ENCODE peak calls at places on chromosomes 3 and 15, in four cellular contexts. Q is brain microvascular endothelial cell, U is tibial nerve, F is heart left ventricle. N is an unnamed sample.
A peak's percentile ranks its signal among the peaks of the same experiment; 100 is the strongest.

GRCh38 chr15:73781038-73781925 is 28.1 kb upstream of the INSYN1 start:
- DNase-seq in Q (peak; percentile 32), U (no peak), F (no peak), N (peak; percentile 16)

GRCh38 chr3:175111036-175111435 is 251.9 kb downstream of the NAALADL2 start:
- DNase-seq in Q (peak; percentile 40), U (no peak), F (no peak), N (peak; percentile 55)

GRCh38 chr15:64712353-64712752 is 63.0 kb downstream of the RBPMS2 start:
- DNase-seq in Q (no peak), U (no peak), F (no peak), N (no peak)

GRCh38 chr3:147361671-147362420 is 44.5 kb downstream of the ZIC4 start:
- DNase-seq in Q (peak; percentile 16), U (peak; percentile 25), F (no peak), N (no peak)

GRCh38 chr15:101439920-101440319 is 49.6 kb downstream of the PCSK6 start:
- DNase-seq in Q (no peak), U (no peak), F (no peak), N (peak; percentile 77)

GRCh38 chr15:68924866-68925599 is 5.3 kb upstream of the SPESP1 start:
- DNase-seq in Q (peak; percentile 78), U (peak; percentile 69), F (peak; percentile 66), N (peak; percentile 76)

GRCh38 chr3:139533781-139534443 is 5.6 kb downstream of the RBP1 start:
- DNase-seq in Q (peak; percentile 92), U (no peak), F (peak; percentile 36), N (peak; percentile 81)

GRCh38 chr3:118936811-118937210 is 97.8 kb downstream of the IGSF11 start:
- DNase-seq in Q (no peak), U (no peak), F (no peak), N (no peak)

GRCh38 chr3:13260259-13261103 is 159.6 kb downstream of the NUP210 start:
- DNase-seq in Q (no peak), U (no peak), F (no peak), N (no peak)
- TF ChIP-seq CTCF in Q (peak; percentile 21), U (no peak), F (no peak), N (no peak)

GRCh38 chr15:76190767-76191538 is 120.3 kb downstream of the ETFA start:
- DNase-seq in Q (peak; percentile 55), U (peak; percentile 68), F (peak; percentile 77), N (peak; percentile 72)
- H3K4me3 ChIP-seq in Q (no peak overlapping the region), U (no peak overlapping the region), F (no peak overlapping the region), N (no peak overlapping the region)

GRCh38 chr3:179948740-179949139 is 88.0 kb downstream of the PEX5L start:
- DNase-seq in Q (no peak), U (no peak), F (no peak), N (no peak)

GRCh38 chr3:179945569-179945968 is 91.2 kb downstream of the PEX5L start:
- DNase-seq in Q (no peak), U (no peak), F (no peak), N (no peak)

GRCh38 chr3:179942560-179943075 is 94.1 kb downstream of the PEX5L start:
- DNase-seq in Q (no peak), U (no peak), F (no peak), N (no peak)

GRCh38 chr3:179943097-179943880 is 93.4 kb downstream of the PEX5L start:
- DNase-seq in Q (no peak), U (no peak), F (no peak), N (no peak)
- TF ChIP-seq CTCF in Q (peak; percentile 11), U (no peak), F (no peak), N (no peak)

GRCh38 chr3:150878290-150878689 is 26.9 kb downstream of the MINDY4B start:
- DNase-seq in Q (no peak), U (no peak), F (no peak), N (no peak)
- H3K4me3 ChIP-seq in Q (no peak overlapping the region), U (no peak overlapping the region), F (no peak overlapping the region), N (no peak overlapping the region)

DNA sequence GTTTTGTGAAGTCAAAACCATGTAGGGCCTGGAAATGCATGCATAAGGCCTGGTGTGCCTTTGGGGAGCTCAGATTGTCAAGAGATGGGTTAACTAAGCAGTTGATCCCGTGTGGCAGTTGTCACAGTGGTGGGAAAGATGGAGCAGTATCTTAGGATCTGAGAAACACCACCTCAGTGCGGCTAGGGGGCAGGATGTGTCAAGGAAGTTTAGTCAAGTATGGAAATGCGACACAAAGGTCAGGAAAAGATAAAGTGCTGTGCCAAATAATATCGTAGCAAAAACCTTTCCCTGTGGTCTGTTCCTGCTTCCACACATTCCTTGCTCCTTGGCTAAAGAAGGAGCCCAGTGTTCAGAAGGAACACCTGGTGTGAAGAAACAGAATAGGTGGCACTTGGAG is 396.4 kb downstream of the EDEM1 start:
- DNase-seq in Q (no peak), U (no peak), F (no peak), N (no peak)
- TF ChIP-seq CTCF in Q (no peak), U (no peak), F (no peak), N (no peak)

DNA sequence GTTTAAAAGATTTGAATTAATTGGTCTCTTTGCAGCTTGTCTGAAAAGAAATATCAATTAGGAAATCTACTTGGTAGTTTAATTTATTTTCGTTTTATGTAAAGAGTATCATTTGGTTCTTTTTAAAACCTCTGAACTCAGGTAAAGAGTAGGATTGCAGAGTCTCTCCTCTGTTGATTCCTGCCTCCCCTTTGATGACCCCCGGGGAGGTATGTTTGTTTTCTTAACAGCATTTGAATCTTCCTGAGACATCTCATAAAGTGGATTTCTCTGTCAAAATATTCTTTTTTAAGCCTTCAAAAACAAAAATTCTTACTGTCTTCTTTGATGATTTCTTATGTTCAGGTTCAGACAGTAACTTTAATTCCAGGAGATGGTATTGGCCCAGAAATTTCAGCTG is 8.0 kb downstream of the IDH3A start:
- DNase-seq in Q (no peak), U (no peak), F (no peak), N (no peak)
- H3K4me3 ChIP-seq in Q (no peak overlapping the region), U (no peak overlapping the region), F (no peak overlapping the region), N (no peak overlapping the region)

DNA sequence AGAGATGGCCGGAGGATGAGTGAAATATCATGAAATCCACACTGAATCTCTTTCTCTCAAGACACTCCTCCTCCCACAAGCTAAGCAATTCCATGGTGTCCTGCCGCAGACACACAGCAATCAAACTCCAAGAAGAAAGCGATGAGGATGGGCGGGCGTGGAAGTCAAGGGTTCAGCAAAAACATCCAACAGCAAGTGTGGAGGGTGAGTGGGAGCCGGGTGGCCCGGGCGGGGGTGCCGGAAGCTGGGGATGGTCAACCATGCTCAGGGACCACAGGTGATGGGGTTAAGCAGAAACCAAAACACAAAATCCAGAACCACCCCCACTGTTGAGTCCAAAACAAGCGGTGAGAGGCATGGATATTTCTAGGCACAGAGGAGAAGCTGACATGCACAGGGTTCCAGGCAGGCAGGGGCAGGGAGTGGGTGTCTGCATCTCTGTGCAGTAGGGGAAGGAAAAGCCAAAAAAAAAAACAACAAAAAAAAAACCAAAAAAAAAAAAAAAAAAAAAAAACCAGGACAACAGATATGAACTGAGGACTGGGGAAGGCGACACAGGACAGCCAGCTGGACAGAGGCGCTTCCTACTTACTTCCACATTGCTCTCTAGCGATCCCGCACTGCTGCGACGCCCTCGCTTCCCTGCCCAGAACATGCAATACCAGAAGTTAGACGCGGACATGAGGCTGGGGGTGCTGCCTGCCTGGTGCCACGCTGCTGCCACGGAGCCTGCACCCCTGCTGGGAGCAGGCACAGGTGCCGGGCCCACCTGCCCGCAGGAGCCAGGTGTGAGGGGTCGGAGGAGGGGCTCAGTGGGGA is 61.0 kb upstream of the RPL32 start:
- DNase-seq in Q (no peak), U (no peak), F (no peak), N (no peak)
- TF ChIP-seq CTCF in Q (no peak), U (no peak), F (no peak), N (no peak)

GRCh38 chr3:136249091-136249490 is 1.0 kb upstream of the PCCB start:
- DNase-seq in Q (no peak), U (no peak), F (no peak), N (no peak)

GRCh38 chr3:136249593-136250225 is 431 bp upstream of the PCCB start:
- DNase-seq in Q (no peak), U (no peak), F (no peak), N (no peak)

GRCh38 chr3:136250862-136251460 is 821 bp downstream of the PCCB start:
- DNase-seq in Q (peak; percentile 35), U (peak; percentile 53), F (peak; percentile 73), N (peak; percentile 58)

GRCh38 chr3:136250226-136250861 is at the start of gene PCCB:
- DNase-seq in Q (peak; percentile 91), U (peak; percentile 86), F (peak; percentile 93), N (peak; percentile 93)

DNA sequence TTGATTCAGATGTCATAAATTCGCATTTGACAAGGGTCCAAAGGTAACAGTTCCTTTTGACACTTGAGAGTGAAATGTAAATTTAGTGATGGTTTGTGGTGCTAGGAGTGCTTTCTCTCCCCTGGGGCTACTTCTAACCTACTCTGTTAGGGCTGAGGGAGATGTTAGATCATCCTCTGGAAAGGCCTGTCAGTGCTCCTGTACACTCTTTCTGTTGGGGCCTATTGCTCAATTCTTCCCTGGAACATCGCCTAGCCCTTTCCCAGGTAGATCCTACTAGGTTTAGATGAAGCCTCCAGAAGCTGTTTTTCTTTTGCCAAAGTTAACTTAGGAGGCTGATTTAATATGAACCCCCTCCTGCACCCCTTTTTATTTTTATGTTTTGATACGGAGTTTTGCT is 1.4 kb downstream of the PCCB start:
- DNase-seq in Q (no peak), U (peak; percentile 18), F (no peak), N (no peak)
- H3K4me3 ChIP-seq in Q (no peak overlapping the region), U (no peak overlapping the region), F (no peak overlapping the region), N (peak overlapping the region; percentile 73)